ENCODE peak calls at places on chromosome 15, in ten cellular contexts. D is CD8-positive, alpha-beta T cell; U is left colon; R is effector CD8-positive, alpha-beta T cell; N is AG10803; P is T-helper 9 cell; Q is coronary artery; V is NCI-H526; G is neuronal stem cell; K is CD4-positive, CD25-positive, alpha-beta regulatory T cell. Y is an unnamed sample.

GRCh38 chr15:40511093-40511471 is 40.3 kb downstream of the CHST14 start:
- DNase-seq in U (peak), D (no peak), G (no peak), P (no peak), R (no peak), V (no peak), K (no peak), Q (no peak), N (peak), Y (peak)

GRCh38 chr15:62940755-62941361 is 101.7 kb upstream of the TPM1 start:
- DNase-seq in V (no peak), N (peak), D (no peak), R (no peak), Q (peak), P (no peak), K (no peak), G (no peak), U (peak), Y (no peak)

GRCh38 chr15:45268135-45268534 is 16.1 kb downstream of the SLC28A2 start:
- DNase-seq in K (no peak), U (peak), V (no peak), N (no peak), Q (no peak), G (no peak), D (peak), P (peak), R (no peak), Y (no peak)

GRCh38 chr15:71813723-71814470 is 3.5 kb downstream of the NR2E3 start:
- DNase-seq in P (no peak), D (no peak), R (no peak), G (no peak), Q (no peak), U (no peak), N (no peak), V (no peak), K (no peak), Y (no peak)

GRCh38 chr15:40063563-40064011 is 24.6 kb upstream of the SRP14 start:
- DNase-seq in V (no peak), P (no peak), D (no peak), R (no peak), G (no peak), Q (no peak), N (peak), K (no peak), U (no peak), Y (no peak)

GRCh38 chr15:77029166-77030041 is 34.5 kb downstream of the PSTPIP1 start:
- DNase-seq in N (no peak), D (peak), U (peak), G (no peak), Q (peak), V (no peak), R (no peak), P (no peak), K (no peak), Y (no peak)

GRCh38 chr15:62067448-62068044 is 769 bp downstream of the C2CD4A start:
- DNase-seq in D (no peak), V (peak), G (peak), N (peak), Q (no peak), R (no peak), U (peak), K (no peak), P (peak), Y (no peak)

GRCh38 chr15:63933522-63933921 is 99.8 kb upstream of the HERC1 start:
- DNase-seq in K (no peak), R (no peak), V (no peak), U (no peak), Q (no peak), N (peak), G (no peak), D (no peak), P (no peak), Y (no peak)

GRCh38 chr15:66293419-66294156 is at the start of gene DIS3L:
- DNase-seq in N (peak), V (peak), P (peak), Q (peak), R (peak), U (peak), G (peak), K (peak), D (peak), Y (peak)

GRCh38 chr15:20645956-20646355 is 104.4 kb upstream of the GOLGA6L6 start:
- DNase-seq in N (peak), D (peak), R (no peak), K (no peak), G (no peak), U (peak), P (no peak), V (no peak), Q (no peak), Y (peak)

GRCh38 chr15:70401709-70402108 is 304.0 kb upstream of the TLE3 start:
- DNase-seq in Q (no peak), U (no peak), V (no peak), N (peak), D (no peak), P (no peak), R (no peak), K (no peak), G (no peak), Y (no peak)

GRCh38 chr15:84725001-84725491 is 9.1 kb upstream of the SEC11A start:
- DNase-seq in V (no peak), G (no peak), Q (no peak), R (no peak), D (peak), U (no peak), K (no peak), N (peak), P (no peak), Y (peak)

GRCh38 chr15:90869601-90870353 is 1.4 kb downstream of the FURIN start:
- DNase-seq in Q (peak), G (no peak), U (peak), V (peak), R (peak), K (peak), P (no peak), D (peak), N (peak), Y (no peak)

GRCh38 chr15:85458764-85459163 is 78.4 kb downstream of the AKAP13 start:
- DNase-seq in P (no peak), V (no peak), U (no peak), D (no peak), N (no peak), R (no peak), Q (no peak), G (no peak), K (no peak), Y (no peak)

GRCh38 chr15:60660290-60661051 is 181.5 kb upstream of the ICE2 start:
- DNase-seq in P (no peak), U (no peak), D (no peak), K (no peak), G (no peak), Q (no peak), N (peak), R (no peak), V (no peak), Y (no peak)

GRCh38 chr15:50884583-50884982 is 23.9 kb upstream of the AP4E1 start:
- DNase-seq in P (no peak), D (no peak), Q (no peak), U (no peak), G (no peak), K (no peak), N (peak), R (no peak), V (no peak), Y (no peak)

GRCh38 chr15:92528736-92529135 is 126.8 kb downstream of the FAM174B start:
- DNase-seq in P (no peak), R (no peak), G (no peak), V (no peak), U (no peak), K (no peak), N (peak), D (no peak), Q (no peak), Y (no peak)

GRCh38 chr15:71683401-71684274 is 126.7 kb upstream of the NR2E3 start:
- DNase-seq in K (no peak), Q (no peak), N (peak), D (no peak), G (no peak), P (no peak), V (no peak), R (no peak), U (no peak), Y (no peak)

GRCh38 chr15:84734794-84735479 is 13.5 kb upstream of the ZNF592 start:
- DNase-seq in N (no peak), K (peak), R (peak), V (peak), D (peak), U (peak), Q (no peak), P (peak), G (no peak), Y (peak)

GRCh38 chr15:59688383-59688887 is 685 bp downstream of the BNIP2 start:
- DNase-seq in Q (no peak), N (peak), R (peak), K (peak), V (peak), P (no peak), G (peak), U (no peak), D (no peak), Y (peak)

GRCh38 chr15:52068004-52068403 is 44.6 kb downstream of the BCL2L10 start:
- DNase-seq in R (no peak), Q (no peak), V (no peak), P (no peak), G (no peak), D (no peak), K (no peak), U (no peak), N (peak), Y (no peak)

GRCh38 chr15:70030851-70031645 is 66.7 kb downstream of the TLE3 start:
- DNase-seq in G (no peak), N (no peak), Q (no peak), R (no peak), D (no peak), U (no peak), V (no peak), K (no peak), P (no peak), Y (no peak)

GRCh38 chr15:56207092-56207491 is 36.6 kb downstream of the RFX7 start:
- DNase-seq in N (no peak), U (no peak), R (no peak), K (no peak), G (no peak), Q (no peak), V (no peak), P (no peak), D (no peak), Y (no peak)

GRCh38 chr15:50883903-50884302 is 24.6 kb upstream of the AP4E1 start:
- DNase-seq in P (no peak), Q (no peak), N (peak), U (no peak), D (peak), V (no peak), K (no peak), G (no peak), R (no peak), Y (no peak)

GRCh38 chr15:40323953-40324937 is 753 bp downstream of the INAFM2 start:
- DNase-seq in K (no peak), N (no peak), U (peak), R (peak), G (no peak), V (peak), D (peak), Q (no peak), P (peak), Y (peak)

GRCh38 chr15:81080946-81081345 is 53.1 kb upstream of the CFAP161 start:
- DNase-seq in V (peak), G (no peak), N (no peak), K (no peak), D (no peak), P (no peak), R (no peak), Q (no peak), U (no peak), Y (no peak)

Y was measured in immature natural killer cell.